ENCODE peak calls at places on chromosome 20, in four cellular contexts. One of them, this sample, is unnamed. For H3K27me3 and H3K9me3, the result is how much of the 10 kb centered on the place peaks cover.

GRCh38 chr20:48605364-48606116 is 222.3 kb downstream of the PREX1 start:
- DNase-seq in psoas muscle: no peak
- DNase-seq in left ventricle myocardium inferior: no peak
- DNase-seq in IMR-90: no peak
- DNase-seq in this sample: no peak

GRCh38 chr20:3045042-3045815 is 623 bp upstream of the MRPS26 start:
- DNase-seq in psoas muscle: peak
- DNase-seq in IMR-90: peak
- DNase-seq in left ventricle myocardium inferior: peak
- DNase-seq in this sample: no peak

GRCh38 chr20:25467441-25467840 is 60.0 kb downstream of the GINS1 start:
- DNase-seq in psoas muscle: no peak
- DNase-seq in left ventricle myocardium inferior: no peak
- DNase-seq in IMR-90: no peak
- DNase-seq in this sample: no peak

GRCh38 chr20:63898882-63899558 is 4.1 kb downstream of the DNAJC5 start:
- DNase-seq in IMR-90: no peak
- DNase-seq in left ventricle myocardium inferior: no peak
- DNase-seq in psoas muscle: no peak
- DNase-seq in this sample: no peak

GRCh38 chr20:19966840-19967239 is 50.3 kb upstream of the NAA20 start:
- DNase-seq in psoas muscle: no peak
- DNase-seq in IMR-90: no peak
- DNase-seq in left ventricle myocardium inferior: no peak
- DNase-seq in this sample: no peak

GRCh38 chr20:59333928-59334327 is 33.5 kb downstream of the EDN3 start:
- DNase-seq in left ventricle myocardium inferior: no peak
- DNase-seq in psoas muscle: no peak
- DNase-seq in IMR-90: no peak
- DNase-seq in this sample: no peak

GRCh38 chr20:50552979-50553378 is 42.8 kb downstream of the PTPN1 start:
- DNase-seq in left ventricle myocardium inferior: no peak
- DNase-seq in IMR-90: no peak
- DNase-seq in psoas muscle: no peak
- DNase-seq in this sample: no peak

GRCh38 chr20:58464838-58465237 is 50.4 kb downstream of the APCDD1L start:
- DNase-seq in left ventricle myocardium inferior: no peak
- DNase-seq in psoas muscle: no peak
- DNase-seq in IMR-90: no peak
- DNase-seq in this sample: no peak

GRCh38 chr20:37386505-37387201 is 40.7 kb downstream of the SRC start:
- DNase-seq in left ventricle myocardium inferior: no peak
- DNase-seq in psoas muscle: peak
- DNase-seq in IMR-90: no peak
- DNase-seq in this sample: no peak

DNA sequence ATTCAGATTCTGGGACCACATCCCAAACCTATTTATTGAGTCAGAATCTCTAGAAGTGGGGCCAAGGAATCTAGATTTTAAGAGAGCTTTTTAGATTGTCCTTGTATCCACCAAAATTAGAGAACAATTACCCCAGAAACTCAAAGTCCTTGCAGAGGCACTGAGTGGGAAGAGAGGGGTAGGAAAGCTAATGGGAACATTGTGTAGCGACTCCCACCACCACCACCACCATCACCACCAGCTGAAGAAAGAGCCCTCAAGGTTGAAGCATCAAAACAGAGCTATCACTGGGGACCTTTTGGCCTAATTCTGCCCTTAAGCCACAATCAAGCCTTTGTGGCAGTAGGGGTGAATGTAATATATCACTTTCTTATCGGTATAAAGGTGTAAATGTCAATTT is 39.0 kb upstream of the SLC32A1 start:
- DNase-seq in psoas muscle: no peak
- DNase-seq in left ventricle myocardium inferior: no peak
- DNase-seq in IMR-90: no peak
- DNase-seq in this sample: no peak
- H3K27me3 ChIP-seq in psoas muscle: under half
- H3K27me3 ChIP-seq in left ventricle myocardium inferior: half or more
- H3K27me3 ChIP-seq in IMR-90: under half
- H3K27me3 ChIP-seq in this sample: under half

DNA sequence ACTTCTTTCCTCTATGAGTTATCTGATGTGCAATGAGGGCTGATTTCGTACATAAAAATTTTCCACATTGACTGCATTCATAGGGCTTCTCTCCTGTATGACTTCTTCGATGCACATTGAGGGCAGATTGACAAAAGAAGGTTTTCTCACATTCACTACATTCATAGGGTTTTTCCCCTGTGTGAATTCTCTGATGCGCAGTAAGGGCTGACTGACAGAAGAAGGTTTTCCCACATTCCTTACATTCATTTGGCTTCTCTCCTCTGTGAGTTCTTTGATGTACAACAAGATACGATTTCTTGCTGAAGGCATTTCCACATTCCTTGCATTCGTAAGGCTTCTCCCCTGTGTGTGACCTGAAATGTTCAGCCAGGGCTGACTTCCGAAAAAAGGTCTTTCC is 11.4 kb downstream of the ZNF334 start:
- DNase-seq in left ventricle myocardium inferior: no peak
- DNase-seq in psoas muscle: no peak
- DNase-seq in IMR-90: no peak
- DNase-seq in this sample: no peak
- H3K9me3 ChIP-seq in left ventricle myocardium inferior: under half
- H3K9me3 ChIP-seq in psoas muscle: under half
- H3K9me3 ChIP-seq in IMR-90: under half
- H3K9me3 ChIP-seq in this sample: under half

GRCh38 chr20:9514072-9514460 is 324 bp upstream of the LAMP5 start:
- DNase-seq in IMR-90: no peak
- DNase-seq in psoas muscle: no peak
- DNase-seq in left ventricle myocardium inferior: no peak
- DNase-seq in this sample: no peak
- H3K27me3 ChIP-seq in IMR-90: half or more
- H3K27me3 ChIP-seq in psoas muscle: under half
- H3K27me3 ChIP-seq in left ventricle myocardium inferior: half or more
- H3K27me3 ChIP-seq in this sample: under half

DNA sequence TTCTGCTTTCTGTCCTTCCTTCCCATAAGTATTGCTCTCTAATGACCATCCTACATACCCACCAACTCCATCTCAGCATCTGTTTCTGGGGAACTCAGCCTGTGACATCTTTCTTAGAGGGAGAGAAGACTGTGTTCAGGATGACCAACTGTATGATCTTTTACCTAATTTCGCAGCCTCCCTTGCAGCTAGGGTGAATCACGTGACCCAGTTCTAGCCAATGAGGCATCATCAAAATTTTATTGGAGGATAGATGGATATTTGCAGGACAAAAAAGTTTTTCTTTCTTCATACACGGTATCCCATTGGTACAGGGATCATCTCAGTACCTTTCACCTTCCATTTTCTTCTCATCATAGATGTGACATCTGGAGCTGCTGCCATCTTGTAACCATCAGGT is 14.4 kb upstream of the MC3R start:
- DNase-seq in psoas muscle: no peak
- DNase-seq in IMR-90: no peak
- DNase-seq in left ventricle myocardium inferior: no peak
- DNase-seq in this sample: no peak
- H3K9me3 ChIP-seq in psoas muscle: under half
- H3K9me3 ChIP-seq in IMR-90: under half
- H3K9me3 ChIP-seq in left ventricle myocardium inferior: under half
- H3K9me3 ChIP-seq in this sample: under half

GRCh38 chr20:21028921-21029320 is 77.2 kb downstream of the LINC00237 start:
- DNase-seq in left ventricle myocardium inferior: no peak
- DNase-seq in IMR-90: no peak
- DNase-seq in psoas muscle: no peak
- DNase-seq in this sample: no peak

GRCh38 chr20:21026951-21027350 is 79.2 kb downstream of the LINC00237 start:
- DNase-seq in psoas muscle: no peak
- DNase-seq in IMR-90: no peak
- DNase-seq in left ventricle myocardium inferior: no peak
- DNase-seq in this sample: no peak

GRCh38 chr20:21028436-21028835 is 77.7 kb downstream of the LINC00237 start:
- DNase-seq in psoas muscle: no peak
- DNase-seq in IMR-90: no peak
- DNase-seq in left ventricle myocardium inferior: no peak
- DNase-seq in this sample: no peak

GRCh38 chr20:21029356-21029755 is 76.8 kb downstream of the LINC00237 start:
- DNase-seq in left ventricle myocardium inferior: no peak
- DNase-seq in IMR-90: no peak
- DNase-seq in psoas muscle: no peak
- DNase-seq in this sample: no peak

GRCh38 chr20:21027569-21027968 is 78.6 kb downstream of the LINC00237 start:
- DNase-seq in left ventricle myocardium inferior: no peak
- DNase-seq in psoas muscle: no peak
- DNase-seq in IMR-90: no peak
- DNase-seq in this sample: no peak
- H3K27me3 ChIP-seq in left ventricle myocardium inferior: under half
- H3K27me3 ChIP-seq in psoas muscle: under half
- H3K27me3 ChIP-seq in IMR-90: under half
- H3K27me3 ChIP-seq in this sample: under half

GRCh38 chr20:56094228-56094627 is 88.9 kb upstream of the CBLN4 start:
- DNase-seq in left ventricle myocardium inferior: no peak
- DNase-seq in psoas muscle: no peak
- DNase-seq in IMR-90: no peak
- DNase-seq in this sample: no peak

GRCh38 chr20:56091635-56092180 is 86.4 kb upstream of the CBLN4 start:
- DNase-seq in left ventricle myocardium inferior: no peak
- DNase-seq in psoas muscle: no peak
- DNase-seq in IMR-90: no peak
- DNase-seq in this sample: no peak

DNA sequence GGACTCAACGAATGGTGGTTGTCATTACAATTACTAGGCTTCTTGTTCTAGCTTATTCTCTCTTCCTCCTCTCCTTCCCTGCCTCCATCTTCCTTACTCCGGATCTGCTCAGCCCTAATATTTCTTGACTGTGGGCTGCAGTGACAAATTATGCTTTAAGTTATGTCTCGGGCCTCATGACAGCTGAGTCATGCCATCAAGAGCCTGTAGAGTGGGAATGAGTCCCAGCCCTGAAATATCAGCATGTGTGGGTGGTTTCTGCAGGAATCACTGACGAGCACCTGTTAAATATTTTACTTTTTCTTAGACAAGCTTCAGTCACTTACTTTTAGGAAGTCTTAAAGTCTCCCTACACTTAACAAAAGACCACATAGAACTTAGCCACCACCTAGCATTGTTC is 83.1 kb upstream of the CBLN4 start:
- DNase-seq in psoas muscle: no peak
- DNase-seq in IMR-90: no peak
- DNase-seq in left ventricle myocardium inferior: no peak
- DNase-seq in this sample: no peak
- H3K9me3 ChIP-seq in psoas muscle: under half
- H3K9me3 ChIP-seq in IMR-90: under half
- H3K9me3 ChIP-seq in left ventricle myocardium inferior: under half
- H3K9me3 ChIP-seq in this sample: under half

GRCh38 chr20:21601799-21602198 is 87.9 kb upstream of the NKX2-2 start:
- DNase-seq in IMR-90: no peak
- DNase-seq in left ventricle myocardium inferior: no peak
- DNase-seq in psoas muscle: no peak
- DNase-seq in this sample: no peak
- H3K27me3 ChIP-seq in IMR-90: under half
- H3K27me3 ChIP-seq in left ventricle myocardium inferior: under half
- H3K27me3 ChIP-seq in psoas muscle: under half
- H3K27me3 ChIP-seq in this sample: under half

GRCh38 chr20:35093245-35093884 is 758 bp upstream of the TRPC4AP start:
- DNase-seq in left ventricle myocardium inferior: no peak
- DNase-seq in psoas muscle: no peak
- DNase-seq in IMR-90: peak
- DNase-seq in this sample: no peak
- H3K9me3 ChIP-seq in left ventricle myocardium inferior: under half
- H3K9me3 ChIP-seq in psoas muscle: under half
- H3K9me3 ChIP-seq in IMR-90: under half
- H3K9me3 ChIP-seq in this sample: under half

DNA sequence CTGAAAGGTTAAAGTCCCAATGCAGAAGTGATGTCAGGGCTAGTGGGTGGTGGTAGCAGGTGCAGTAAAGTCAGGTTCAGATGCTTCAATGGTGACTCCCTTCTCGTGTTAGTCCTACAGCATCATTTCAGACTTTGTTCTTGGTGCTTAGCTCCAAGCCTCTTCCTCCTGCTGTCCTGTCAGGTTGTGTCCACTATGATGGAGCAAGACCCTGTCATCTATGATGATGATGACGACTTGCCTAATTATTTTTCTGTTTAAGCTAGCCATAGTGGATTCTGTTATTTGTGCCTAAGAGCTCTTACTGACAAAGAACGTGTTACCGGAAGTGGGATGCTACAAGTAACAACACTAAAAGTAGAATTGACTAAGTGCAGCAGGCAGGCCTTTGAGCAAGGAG is 5.0 kb upstream of the FERMT1 start:
- DNase-seq in IMR-90: no peak
- DNase-seq in psoas muscle: no peak
- DNase-seq in left ventricle myocardium inferior: no peak
- DNase-seq in this sample: no peak
- H3K27me3 ChIP-seq in IMR-90: under half
- H3K27me3 ChIP-seq in psoas muscle: under half
- H3K27me3 ChIP-seq in left ventricle myocardium inferior: under half
- H3K27me3 ChIP-seq in this sample: under half

GRCh38 chr20:16135630-16136029 is 437.6 kb downstream of the KIF16B start:
- DNase-seq in IMR-90: no peak
- DNase-seq in psoas muscle: no peak
- DNase-seq in left ventricle myocardium inferior: no peak
- DNase-seq in this sample: no peak
- H3K9me3 ChIP-seq in IMR-90: under half
- H3K9me3 ChIP-seq in psoas muscle: under half
- H3K9me3 ChIP-seq in left ventricle myocardium inferior: under half
- H3K9me3 ChIP-seq in this sample: under half

This sample was measured in right cardiac atrium.